ENCODE peak calls at places on chromosome 14, in four cellular contexts. One of them, this sample, is unnamed.
A peak's percentile ranks its signal among the peaks of the same experiment; 100 is the strongest.

GRCh38 chr14:92527724-92528123 is 14.1 kb downstream of the RIN3 start:
- DNase-seq in IMR-90: peak; percentile 83
- DNase-seq in mesenchymal stem cell: peak; percentile 36
- DNase-seq in neuronal stem cell: no peak
- DNase-seq in this sample: no peak

GRCh38 chr14:66709292-66709691 is 201.3 kb downstream of the GPHN start:
- DNase-seq in IMR-90: peak; percentile 19
- DNase-seq in mesenchymal stem cell: no peak
- DNase-seq in neuronal stem cell: no peak
- DNase-seq in this sample: no peak

GRCh38 chr14:75141967-75142366 is 15.1 kb upstream of the NEK9 start:
- DNase-seq in IMR-90: peak; percentile 56
- DNase-seq in mesenchymal stem cell: peak; percentile 65
- DNase-seq in neuronal stem cell: no peak
- DNase-seq in this sample: peak; percentile 62

GRCh38 chr14:91869556-91869955 is 2.2 kb upstream of the TC2N start:
- DNase-seq in IMR-90: peak; percentile 47
- DNase-seq in mesenchymal stem cell: peak; percentile 19
- DNase-seq in neuronal stem cell: no peak
- DNase-seq in this sample: peak; percentile 40

GRCh38 chr14:49769171-49769570 is 1.2 kb downstream of the KLHDC2 start:
- DNase-seq in IMR-90: peak; percentile 52
- DNase-seq in mesenchymal stem cell: no peak
- DNase-seq in neuronal stem cell: no peak
- DNase-seq in this sample: no peak

GRCh38 chr14:55454264-55455151 is 14.1 kb upstream of the TBPL2 start:
- DNase-seq in IMR-90: peak; percentile 86
- DNase-seq in mesenchymal stem cell: peak; percentile 84
- DNase-seq in neuronal stem cell: no peak
- DNase-seq in this sample: peak; percentile 13

GRCh38 chr14:29584992-29585391 is 342.7 kb downstream of the PRKD1 start:
- DNase-seq in IMR-90: peak; percentile 94
- DNase-seq in mesenchymal stem cell: peak; percentile 92
- DNase-seq in neuronal stem cell: peak; percentile 30
- DNase-seq in this sample: peak; percentile 59

GRCh38 chr14:89720076-89720687 is 234.3 kb downstream of the EFCAB11 start:
- DNase-seq in IMR-90: no peak
- DNase-seq in mesenchymal stem cell: no peak
- DNase-seq in neuronal stem cell: no peak
- DNase-seq in this sample: no peak

GRCh38 chr14:61461808-61462275 is 140.5 kb downstream of the PRKCH start:
- DNase-seq in IMR-90: peak; percentile 77
- DNase-seq in mesenchymal stem cell: peak; percentile 80
- DNase-seq in neuronal stem cell: peak; percentile 65
- DNase-seq in this sample: peak; percentile 71

GRCh38 chr14:74965770-74966153 is 10.4 kb upstream of the PGF start:
- DNase-seq in IMR-90: peak; percentile 39
- DNase-seq in mesenchymal stem cell: no peak
- DNase-seq in neuronal stem cell: no peak
- DNase-seq in this sample: no peak

GRCh38 chr14:81433378-81433777 is 33.3 kb upstream of the STON2 start:
- DNase-seq in IMR-90: no peak
- DNase-seq in mesenchymal stem cell: no peak
- DNase-seq in neuronal stem cell: no peak
- DNase-seq in this sample: peak; percentile 65

GRCh38 chr14:40252817-40253447 is 820.7 kb upstream of the FBXO33 start:
- DNase-seq in IMR-90: no peak
- DNase-seq in mesenchymal stem cell: no peak
- DNase-seq in neuronal stem cell: no peak
- DNase-seq in this sample: peak; percentile 65

GRCh38 chr14:47256968-47257367 is 418.4 kb downstream of the MDGA2 start:
- DNase-seq in IMR-90: no peak
- DNase-seq in mesenchymal stem cell: no peak
- DNase-seq in neuronal stem cell: no peak
- DNase-seq in this sample: peak; percentile 7

GRCh38 chr14:71165650-71166049 is 258.4 kb downstream of the PCNX1 start:
- DNase-seq in IMR-90: no peak
- DNase-seq in mesenchymal stem cell: no peak
- DNase-seq in neuronal stem cell: no peak
- DNase-seq in this sample: no peak

GRCh38 chr14:42806909-42807315 is 1200.2 kb downstream of the LRFN5 start:
- DNase-seq in IMR-90: peak; percentile 96
- DNase-seq in mesenchymal stem cell: peak; percentile 60
- DNase-seq in neuronal stem cell: no peak
- DNase-seq in this sample: no peak

GRCh38 chr14:74912801-74913200 is 10.3 kb downstream of the RPS6KL1 start:
- DNase-seq in IMR-90: no peak
- DNase-seq in mesenchymal stem cell: no peak
- DNase-seq in neuronal stem cell: no peak
- DNase-seq in this sample: no peak

GRCh38 chr14:75077794-75078193 is 8.4 kb downstream of the ZC2HC1C start:
- DNase-seq in IMR-90: no peak
- DNase-seq in mesenchymal stem cell: peak; percentile 64
- DNase-seq in neuronal stem cell: no peak
- DNase-seq in this sample: no peak

GRCh38 chr14:68144051-68144681 is 324.6 kb downstream of the RAD51B start:
- DNase-seq in IMR-90: peak; percentile 11
- DNase-seq in mesenchymal stem cell: no peak
- DNase-seq in neuronal stem cell: no peak
- DNase-seq in this sample: no peak

GRCh38 chr14:93369393-93370266 is 22.6 kb downstream of the COX8C start:
- DNase-seq in IMR-90: no peak
- DNase-seq in mesenchymal stem cell: no peak
- DNase-seq in neuronal stem cell: no peak
- DNase-seq in this sample: no peak

GRCh38 chr14:90815817-90816662 is at the start of gene TTC7B:
- DNase-seq in IMR-90: peak; percentile 24
- DNase-seq in mesenchymal stem cell: peak; percentile 32
- DNase-seq in neuronal stem cell: peak; percentile 51
- DNase-seq in this sample: peak; percentile 39

GRCh38 chr14:23481992-23482813 is 12.7 kb downstream of the NGDN start:
- DNase-seq in IMR-90: no peak
- DNase-seq in mesenchymal stem cell: no peak
- DNase-seq in neuronal stem cell: no peak
- DNase-seq in this sample: peak; percentile 32
- H2BK15ac ChIP-seq in IMR-90: no peak overlapping the region
- H2BK15ac ChIP-seq in mesenchymal stem cell: no peak overlapping the region
- H2BK15ac ChIP-seq in neuronal stem cell: no peak overlapping the region
- H2BK15ac ChIP-seq in this sample: no peak overlapping the region

GRCh38 chr14:104931323-104931770 is 6.7 kb downstream of the PLD4 start:
- DNase-seq in IMR-90: no peak
- DNase-seq in mesenchymal stem cell: no peak
- DNase-seq in neuronal stem cell: no peak
- DNase-seq in this sample: no peak

GRCh38 chr14:104930526-104931322 is 6.0 kb downstream of the PLD4 start:
- DNase-seq in IMR-90: no peak
- DNase-seq in mesenchymal stem cell: no peak
- DNase-seq in neuronal stem cell: no peak
- DNase-seq in this sample: no peak

GRCh38 chr14:104933721-104934379 is 9.2 kb downstream of the PLD4 start:
- DNase-seq in IMR-90: no peak
- DNase-seq in mesenchymal stem cell: no peak
- DNase-seq in neuronal stem cell: peak; percentile 45
- DNase-seq in this sample: no peak

GRCh38 chr14:104932676-104933631 is 8.3 kb downstream of the PLD4 start:
- DNase-seq in IMR-90: peak; percentile 70
- DNase-seq in mesenchymal stem cell: peak; percentile 67
- DNase-seq in neuronal stem cell: peak; percentile 86
- DNase-seq in this sample: peak; percentile 77

GRCh38 chr14:104931771-104932675 is 7.3 kb downstream of the PLD4 start:
- DNase-seq in IMR-90: no peak
- DNase-seq in mesenchymal stem cell: no peak
- DNase-seq in neuronal stem cell: no peak
- DNase-seq in this sample: no peak
- H2BK15ac ChIP-seq in IMR-90: no peak overlapping the region
- H2BK15ac ChIP-seq in mesenchymal stem cell: peak overlapping the region; percentile 14
- H2BK15ac ChIP-seq in neuronal stem cell: peak overlapping the region; percentile 92
- H2BK15ac ChIP-seq in this sample: no peak overlapping the region

GRCh38 chr14:99262977-99263448 is 9.0 kb downstream of the BCL11B start:
- DNase-seq in IMR-90: no peak
- DNase-seq in mesenchymal stem cell: no peak
- DNase-seq in neuronal stem cell: no peak
- DNase-seq in this sample: peak; percentile 93
- H2BK15ac ChIP-seq in IMR-90: no peak overlapping the region
- H2BK15ac ChIP-seq in mesenchymal stem cell: no peak overlapping the region
- H2BK15ac ChIP-seq in neuronal stem cell: no peak overlapping the region
- H2BK15ac ChIP-seq in this sample: no peak overlapping the region

GRCh38 chr14:64855732-64856527 is 23.8 kb downstream of the SPTB start:
- DNase-seq in IMR-90: no peak
- DNase-seq in mesenchymal stem cell: no peak
- DNase-seq in neuronal stem cell: no peak
- DNase-seq in this sample: peak; percentile 44
- H2BK15ac ChIP-seq in IMR-90: no peak overlapping the region
- H2BK15ac ChIP-seq in mesenchymal stem cell: no peak overlapping the region
- H2BK15ac ChIP-seq in neuronal stem cell: peak overlapping the region; percentile 54
- H2BK15ac ChIP-seq in this sample: no peak overlapping the region

GRCh38 chr14:23431486-23431885 is 4.0 kb downstream of the MYH7 start:
- DNase-seq in IMR-90: no peak
- DNase-seq in mesenchymal stem cell: no peak
- DNase-seq in neuronal stem cell: no peak
- DNase-seq in this sample: no peak

GRCh38 chr14:23434488-23435219 is 806 bp downstream of the MYH7 start:
- DNase-seq in IMR-90: no peak
- DNase-seq in mesenchymal stem cell: no peak
- DNase-seq in neuronal stem cell: no peak
- DNase-seq in this sample: no peak

GRCh38 chr14:23432102-23432925 is 3.1 kb downstream of the MYH7 start:
- DNase-seq in IMR-90: no peak
- DNase-seq in mesenchymal stem cell: no peak
- DNase-seq in neuronal stem cell: no peak
- DNase-seq in this sample: no peak

GRCh38 chr14:23433457-23433856 is 2.0 kb downstream of the MYH7 start:
- DNase-seq in IMR-90: no peak
- DNase-seq in mesenchymal stem cell: no peak
- DNase-seq in neuronal stem cell: no peak
- DNase-seq in this sample: no peak

DNA sequence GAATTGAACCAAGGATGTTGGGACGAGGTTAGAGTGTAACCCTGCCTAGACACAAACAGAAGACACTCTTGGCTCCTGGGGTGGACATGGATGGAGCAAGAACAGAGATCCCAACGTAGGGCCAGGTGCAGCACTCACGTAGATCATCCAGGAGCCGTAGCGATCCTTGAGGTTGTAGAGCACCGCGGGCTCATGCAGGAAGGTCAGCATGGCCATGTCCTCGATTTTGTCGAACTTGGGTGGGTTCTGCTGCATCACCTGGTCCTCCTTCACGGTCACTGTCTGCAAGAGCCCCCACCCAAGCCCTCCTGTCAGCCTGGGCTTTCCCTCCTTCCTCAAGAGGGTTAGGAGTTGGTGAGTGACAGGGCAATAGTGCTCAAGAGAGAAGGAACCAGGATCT is 2.5 kb downstream of the MYH7 start:
- DNase-seq in IMR-90: no peak
- DNase-seq in mesenchymal stem cell: no peak
- DNase-seq in neuronal stem cell: no peak
- DNase-seq in this sample: no peak
- H2BK15ac ChIP-seq in IMR-90: no peak overlapping the region
- H2BK15ac ChIP-seq in mesenchymal stem cell: no peak overlapping the region
- H2BK15ac ChIP-seq in neuronal stem cell: no peak overlapping the region
- H2BK15ac ChIP-seq in this sample: no peak overlapping the region

DNA sequence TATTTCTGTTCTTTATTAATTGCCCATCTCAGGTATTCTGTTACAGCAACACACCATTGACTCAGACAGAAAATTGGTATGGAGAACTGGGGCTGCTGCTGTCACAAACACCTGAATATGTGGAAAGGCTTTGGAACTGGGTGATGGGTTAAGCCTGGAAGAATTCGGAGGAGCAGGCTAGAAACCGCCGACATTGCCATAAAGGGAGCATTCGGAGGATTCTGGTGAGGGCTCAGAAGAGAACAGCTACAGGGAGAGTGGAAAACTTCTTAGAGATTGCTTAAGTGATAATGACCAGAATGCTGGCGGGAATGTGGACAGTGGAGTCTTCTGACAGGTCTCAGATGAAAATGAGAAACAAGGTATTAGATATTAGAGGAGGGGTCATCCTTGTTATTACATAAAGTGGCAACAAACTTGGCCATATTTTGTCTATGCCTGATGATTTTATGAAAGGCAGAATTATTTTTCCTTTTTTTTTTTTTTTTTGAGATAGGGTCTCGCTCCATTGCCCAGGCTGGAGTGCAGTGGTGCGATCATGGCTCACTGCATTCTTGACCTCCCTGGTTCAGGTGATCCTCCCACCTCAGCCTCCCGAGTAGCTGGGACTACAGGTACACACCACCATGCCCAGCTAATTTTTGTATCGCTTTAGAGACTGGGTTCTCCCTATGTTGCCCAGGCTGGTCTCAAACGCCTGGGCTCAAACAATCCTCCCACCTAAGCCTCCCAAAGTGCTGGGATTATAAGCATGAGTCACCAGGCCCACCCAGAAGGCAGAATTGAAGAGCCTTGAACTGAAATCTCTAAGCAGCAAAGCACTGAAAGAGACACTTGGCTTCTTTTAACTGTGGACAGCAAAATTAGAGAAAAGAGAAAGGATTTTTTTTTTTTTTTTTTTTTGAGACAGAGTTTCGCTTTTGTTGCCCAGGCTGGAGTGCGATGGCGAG is 16.7 kb upstream of the RCOR1 start:
- DNase-seq in IMR-90: no peak
- DNase-seq in mesenchymal stem cell: no peak
- DNase-seq in neuronal stem cell: no peak
- DNase-seq in this sample: peak; percentile 62
- H2BK15ac ChIP-seq in IMR-90: no peak overlapping the region
- H2BK15ac ChIP-seq in mesenchymal stem cell: no peak overlapping the region
- H2BK15ac ChIP-seq in neuronal stem cell: no peak overlapping the region
- H2BK15ac ChIP-seq in this sample: no peak overlapping the region

GRCh38 chr14:24369463-24369862 is 1.5 kb downstream of the NFATC4 start:
- DNase-seq in IMR-90: no peak
- DNase-seq in mesenchymal stem cell: no peak
- DNase-seq in neuronal stem cell: no peak
- DNase-seq in this sample: no peak
- H2BK15ac ChIP-seq in IMR-90: peak overlapping the region; percentile 57
- H2BK15ac ChIP-seq in mesenchymal stem cell: no peak overlapping the region
- H2BK15ac ChIP-seq in neuronal stem cell: peak overlapping the region; percentile 85
- H2BK15ac ChIP-seq in this sample: no peak overlapping the region

GRCh38 chr14:34667007-34667406 is 37.1 kb upstream of the SNX6 start:
- DNase-seq in IMR-90: no peak
- DNase-seq in mesenchymal stem cell: no peak
- DNase-seq in neuronal stem cell: no peak
- DNase-seq in this sample: no peak
- H2BK15ac ChIP-seq in IMR-90: no peak overlapping the region
- H2BK15ac ChIP-seq in mesenchymal stem cell: no peak overlapping the region
- H2BK15ac ChIP-seq in neuronal stem cell: no peak overlapping the region
- H2BK15ac ChIP-seq in this sample: no peak overlapping the region

This sample was measured in mesendoderm.